ENCODE peak calls at places on chromosomes 6 and 20, in five cellular contexts. One of them, this sample, is unnamed.

GRCh38 chr20:7585126-7585679 is 355.1 kb downstream of the HAO1 start:
- DNase-seq in heart left ventricle: no peak
- DNase-seq in WTC11: no peak
- DNase-seq in transverse colon: no peak
- DNase-seq in foreskin keratinocyte: no peak
- DNase-seq in this sample: no peak

GRCh38 chr6:134979142-134979541 is 29.2 kb upstream of the ALDH8A1 start:
- DNase-seq in foreskin keratinocyte: no peak
- DNase-seq in transverse colon: no peak
- DNase-seq in heart left ventricle: no peak
- DNase-seq in WTC11: no peak
- DNase-seq in this sample: no peak

GRCh38 chr6:4805553-4806307 is 29.5 kb downstream of the CDYL start:
- DNase-seq in transverse colon: peak; percentile 76
- DNase-seq in heart left ventricle: peak; percentile 25
- DNase-seq in WTC11: peak; percentile 73
- DNase-seq in foreskin keratinocyte: peak; percentile 57
- DNase-seq in this sample: peak; percentile 52

GRCh38 chr6:136880748-136881460 is 41.2 kb upstream of the SLC35D3 start:
- DNase-seq in WTC11: no peak
- DNase-seq in foreskin keratinocyte: no peak
- DNase-seq in transverse colon: no peak
- DNase-seq in heart left ventricle: no peak
- DNase-seq in this sample: no peak

GRCh38 chr6:147660334-147661311 is 152.1 kb downstream of the SAMD5 start:
- DNase-seq in heart left ventricle: no peak
- DNase-seq in foreskin keratinocyte: no peak
- DNase-seq in transverse colon: no peak
- DNase-seq in WTC11: peak; percentile 29
- DNase-seq in this sample: no peak

GRCh38 chr20:40807771-40808170 is 118.7 kb upstream of the MAFB start:
- DNase-seq in foreskin keratinocyte: no peak
- DNase-seq in WTC11: no peak
- DNase-seq in heart left ventricle: no peak
- DNase-seq in transverse colon: no peak
- DNase-seq in this sample: no peak

GRCh38 chr6:30990422-30991086 is 7.0 kb downstream of the MUC21 start:
- DNase-seq in WTC11: no peak
- DNase-seq in heart left ventricle: no peak
- DNase-seq in foreskin keratinocyte: no peak
- DNase-seq in transverse colon: no peak
- DNase-seq in this sample: no peak

GRCh38 chr6:169935348-169935718 is 183.9 kb downstream of the ERMARD start:
- DNase-seq in foreskin keratinocyte: no peak
- DNase-seq in transverse colon: no peak
- DNase-seq in WTC11: no peak
- DNase-seq in heart left ventricle: no peak
- DNase-seq in this sample: peak; percentile 56

GRCh38 chr6:127641905-127642304 is 64.9 kb downstream of the C6orf58 start:
- DNase-seq in WTC11: peak; percentile 31
- DNase-seq in foreskin keratinocyte: peak; percentile 28
- DNase-seq in heart left ventricle: no peak
- DNase-seq in transverse colon: no peak
- DNase-seq in this sample: peak; percentile 26

GRCh38 chr6:87789198-87789899 is 87.3 kb upstream of the AKIRIN2 start:
- DNase-seq in WTC11: no peak
- DNase-seq in foreskin keratinocyte: peak; percentile 87
- DNase-seq in transverse colon: no peak
- DNase-seq in heart left ventricle: no peak
- DNase-seq in this sample: no peak

GRCh38 chr20:6707231-6707870 is 60.1 kb upstream of the BMP2 start:
- DNase-seq in foreskin keratinocyte: no peak
- DNase-seq in WTC11: no peak
- DNase-seq in heart left ventricle: no peak
- DNase-seq in transverse colon: no peak
- DNase-seq in this sample: no peak

GRCh38 chr6:74277749-74278148 is 581.7 kb downstream of the CD109 start:
- DNase-seq in heart left ventricle: peak; percentile 35
- DNase-seq in WTC11: no peak
- DNase-seq in transverse colon: no peak
- DNase-seq in foreskin keratinocyte: peak; percentile 43
- DNase-seq in this sample: no peak

DNA sequence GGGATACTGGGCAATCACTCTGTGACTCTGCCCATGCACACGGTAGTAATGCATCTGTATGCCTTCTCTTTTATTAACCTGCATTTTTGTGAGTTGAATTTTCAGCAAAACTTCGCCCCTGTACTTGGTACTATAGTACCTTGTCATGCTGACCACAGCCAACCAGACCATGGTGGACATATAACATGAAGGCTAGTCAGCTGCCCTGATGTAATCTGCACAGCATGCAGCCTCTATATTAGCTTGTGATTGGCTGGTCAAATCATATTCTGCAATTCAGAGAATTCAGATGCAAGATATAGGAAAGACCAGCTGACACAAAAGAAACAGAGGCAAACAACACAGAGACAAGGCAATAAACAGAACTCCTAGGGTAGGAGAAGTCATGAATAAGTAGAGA is 200.9 kb upstream of the JARID2 start:
- DNase-seq in foreskin keratinocyte: no peak
- DNase-seq in WTC11: no peak
- DNase-seq in heart left ventricle: no peak
- DNase-seq in transverse colon: no peak
- DNase-seq in this sample: no peak
- TF ChIP-seq CTCF in foreskin keratinocyte: no peak
- TF ChIP-seq CTCF in WTC11: no peak
- TF ChIP-seq CTCF in heart left ventricle: no peak
- TF ChIP-seq CTCF in transverse colon: no peak
- TF ChIP-seq CTCF in this sample: no peak

GRCh38 chr6:44630125-44631028 is 242.9 kb downstream of the CDC5L start:
- DNase-seq in foreskin keratinocyte: peak; percentile 29
- DNase-seq in heart left ventricle: no peak
- DNase-seq in transverse colon: peak; percentile 30
- DNase-seq in WTC11: peak; percentile 78
- DNase-seq in this sample: peak; percentile 68
- TF ChIP-seq CTCF in foreskin keratinocyte: peak; percentile 83
- TF ChIP-seq CTCF in heart left ventricle: peak; percentile 38
- TF ChIP-seq CTCF in transverse colon: no peak
- TF ChIP-seq CTCF in WTC11: peak; percentile 33
- TF ChIP-seq CTCF in this sample: peak; percentile 64

GRCh38 chr20:24780648-24781047 is 168.4 kb upstream of the CST7 start:
- DNase-seq in transverse colon: no peak
- DNase-seq in foreskin keratinocyte: no peak
- DNase-seq in heart left ventricle: no peak
- DNase-seq in WTC11: no peak
- DNase-seq in this sample: no peak

GRCh38 chr20:24782801-24783630 is 166.1 kb upstream of the CST7 start:
- DNase-seq in heart left ventricle: no peak
- DNase-seq in WTC11: peak; percentile 45
- DNase-seq in foreskin keratinocyte: no peak
- DNase-seq in transverse colon: no peak
- DNase-seq in this sample: peak; percentile 23

GRCh38 chr20:24782221-24782620 is 166.8 kb upstream of the CST7 start:
- DNase-seq in foreskin keratinocyte: no peak
- DNase-seq in heart left ventricle: no peak
- DNase-seq in transverse colon: no peak
- DNase-seq in WTC11: no peak
- DNase-seq in this sample: no peak

GRCh38 chr20:24779886-24780285 is 169.2 kb upstream of the CST7 start:
- DNase-seq in heart left ventricle: no peak
- DNase-seq in WTC11: no peak
- DNase-seq in foreskin keratinocyte: no peak
- DNase-seq in transverse colon: no peak
- DNase-seq in this sample: no peak

GRCh38 chr20:24781061-24781980 is 167.7 kb upstream of the CST7 start:
- DNase-seq in foreskin keratinocyte: peak; percentile 11
- DNase-seq in heart left ventricle: no peak
- DNase-seq in transverse colon: no peak
- DNase-seq in WTC11: peak; percentile 44
- DNase-seq in this sample: peak; percentile 23
- TF ChIP-seq CTCF in foreskin keratinocyte: peak; percentile 60
- TF ChIP-seq CTCF in heart left ventricle: peak; percentile 52
- TF ChIP-seq CTCF in transverse colon: no peak
- TF ChIP-seq CTCF in WTC11: peak; percentile 17
- TF ChIP-seq CTCF in this sample: no peak

GRCh38 chr20:15111654-15112053 is 774.2 kb upstream of the FLRT3 start:
- DNase-seq in foreskin keratinocyte: no peak
- DNase-seq in heart left ventricle: no peak
- DNase-seq in WTC11: no peak
- DNase-seq in transverse colon: no peak
- DNase-seq in this sample: no peak

GRCh38 chr20:15109494-15109893 is 772.1 kb upstream of the FLRT3 start:
- DNase-seq in WTC11: no peak
- DNase-seq in heart left ventricle: no peak
- DNase-seq in foreskin keratinocyte: no peak
- DNase-seq in transverse colon: no peak
- DNase-seq in this sample: no peak

GRCh38 chr20:15113374-15113773 is 776.0 kb upstream of the FLRT3 start:
- DNase-seq in transverse colon: no peak
- DNase-seq in foreskin keratinocyte: no peak
- DNase-seq in WTC11: no peak
- DNase-seq in heart left ventricle: no peak
- DNase-seq in this sample: no peak

GRCh38 chr20:15107952-15108351 is 770.5 kb upstream of the FLRT3 start:
- DNase-seq in heart left ventricle: no peak
- DNase-seq in foreskin keratinocyte: no peak
- DNase-seq in WTC11: no peak
- DNase-seq in transverse colon: no peak
- DNase-seq in this sample: no peak
- TF ChIP-seq CTCF in heart left ventricle: no peak
- TF ChIP-seq CTCF in foreskin keratinocyte: no peak
- TF ChIP-seq CTCF in WTC11: no peak
- TF ChIP-seq CTCF in transverse colon: no peak
- TF ChIP-seq CTCF in this sample: no peak

GRCh38 chr20:17966432-17967312 is 1.9 kb downstream of the SNX5 start:
- DNase-seq in heart left ventricle: no peak
- DNase-seq in WTC11: no peak
- DNase-seq in foreskin keratinocyte: no peak
- DNase-seq in transverse colon: no peak
- DNase-seq in this sample: no peak
- TF ChIP-seq CTCF in heart left ventricle: no peak
- TF ChIP-seq CTCF in WTC11: no peak
- TF ChIP-seq CTCF in foreskin keratinocyte: peak; percentile 34
- TF ChIP-seq CTCF in transverse colon: peak; percentile 53
- TF ChIP-seq CTCF in this sample: no peak

GRCh38 chr20:38941726-38942389 is 15.6 kb downstream of the FAM83D start:
- DNase-seq in WTC11: no peak
- DNase-seq in transverse colon: no peak
- DNase-seq in heart left ventricle: no peak
- DNase-seq in foreskin keratinocyte: no peak
- DNase-seq in this sample: no peak
- TF ChIP-seq CTCF in WTC11: no peak
- TF ChIP-seq CTCF in transverse colon: peak; percentile 14
- TF ChIP-seq CTCF in heart left ventricle: no peak
- TF ChIP-seq CTCF in foreskin keratinocyte: no peak
- TF ChIP-seq CTCF in this sample: no peak